ENCODE peak calls at places on chromosomes 7 and 10, in nine cellular contexts. Y is GM12865, D is mesothelial cell of epicardium, O is stomach, G is A549, N is AG09309, Z is SK-N-SH, W is adrenal gland, I is neural progenitor cell. Q is an unnamed sample.
A peak's percentile ranks its signal among the peaks of the same experiment; 100 is the strongest.

GRCh38 chr10:78805176-78805575 is 263.6 kb upstream of the ZMIZ1 start:
- DNase-seq in Y (no peak), D (peak; percentile 68), O (peak; percentile 40), G (peak; percentile 19), N (peak; percentile 100), Z (peak; percentile 84), W (peak; percentile 23), I (no peak), Q (peak; percentile 25)

GRCh38 chr7:27176343-27176731 is 2.2 kb upstream of the HOXA10 start:
- DNase-seq in Y (no peak), D (no peak), O (no peak), G (no peak), N (no peak), Z (no peak), W (no peak), I (no peak), Q (peak; percentile 6)

GRCh38 chr7:157690058-157690832 is 353.4 kb downstream of the DNAJB6 start:
- DNase-seq in Y (no peak), D (no peak), O (no peak), G (no peak), N (no peak), Z (peak; percentile 92), W (no peak), I (peak; percentile 87), Q (peak; percentile 47)

GRCh38 chr7:114874170-114874569 is 47.7 kb upstream of the MDFIC start:
- DNase-seq in Y (no peak), D (no peak), O (no peak), G (no peak), N (no peak), Z (no peak), W (no peak), I (no peak), Q (no peak)

GRCh38 chr7:18798018-18798906 is 302.7 kb downstream of the HDAC9 start:
- DNase-seq in Y (no peak), D (no peak), O (no peak), G (no peak), N (no peak), Z (no peak), W (no peak), I (no peak), Q (no peak)

GRCh38 chr7:94394399-94395140 is at the start of gene COL1A2:
- DNase-seq in Y (peak; percentile 23), D (peak; percentile 80), O (peak; percentile 32), G (no peak), N (peak; percentile 99), Z (peak; percentile 30), W (peak; percentile 56), I (peak; percentile 70), Q (peak; percentile 66)

GRCh38 chr7:66140924-66141323 is 26.3 kb downstream of the CRCP start:
- DNase-seq in Y (no peak), D (peak; percentile 45), O (peak; percentile 62), G (peak; percentile 51), N (peak; percentile 49), Z (peak; percentile 52), W (peak; percentile 94), I (peak; percentile 51), Q (peak; percentile 32)

GRCh38 chr7:3095046-3095445 is 51.4 kb upstream of the CARD11 start:
- DNase-seq in Y (peak; percentile 62), D (no peak), O (no peak), G (no peak), N (no peak), Z (no peak), W (peak; percentile 20), I (no peak), Q (no peak)

GRCh38 chr7:2927592-2927991 is 83.5 kb upstream of the GNA12 start:
- DNase-seq in Y (no peak), D (no peak), O (no peak), G (no peak), N (no peak), Z (peak; percentile 25), W (peak; percentile 14), I (no peak), Q (no peak)

GRCh38 chr7:73522081-73522818 is at the start of gene BAZ1B:
- DNase-seq in Y (peak; percentile 100), D (peak; percentile 91), O (peak; percentile 97), G (peak; percentile 99), N (peak; percentile 90), Z (peak; percentile 100), W (peak; percentile 99), I (peak; percentile 100), Q (peak; percentile 96)

GRCh38 chr7:73518470-73518869 is 3.6 kb downstream of the BAZ1B start:
- DNase-seq in Y (no peak), D (no peak), O (no peak), G (no peak), N (no peak), Z (no peak), W (peak; percentile 10), I (no peak), Q (no peak)

GRCh38 chr7:73521636-73522080 is 435 bp downstream of the BAZ1B start:
- DNase-seq in Y (no peak), D (peak; percentile 64), O (peak; percentile 61), G (no peak), N (no peak), Z (peak; percentile 94), W (peak; percentile 52), I (no peak), Q (peak; percentile 64)

GRCh38 chr7:73520673-73521635 is 1.1 kb downstream of the BAZ1B start:
- DNase-seq in Y (peak; percentile 31), D (peak; percentile 45), O (no peak), G (peak; percentile 21), N (peak; percentile 14), Z (peak; percentile 60), W (peak; percentile 21), I (peak; percentile 49), Q (peak; percentile 21)

GRCh38 chr7:73519867-73520672 is 2.0 kb downstream of the BAZ1B start:
- DNase-seq in Y (peak; percentile 22), D (no peak), O (no peak), G (peak; percentile 23), N (no peak), Z (no peak), W (peak; percentile 23), I (peak; percentile 24), Q (no peak)
- TF ChIP-seq CTCF in Y (no peak), D (no peak), O (no peak), G (no peak), N (no peak), Z (no peak), W (no peak), I (no peak), Q (no peak)

DNA sequence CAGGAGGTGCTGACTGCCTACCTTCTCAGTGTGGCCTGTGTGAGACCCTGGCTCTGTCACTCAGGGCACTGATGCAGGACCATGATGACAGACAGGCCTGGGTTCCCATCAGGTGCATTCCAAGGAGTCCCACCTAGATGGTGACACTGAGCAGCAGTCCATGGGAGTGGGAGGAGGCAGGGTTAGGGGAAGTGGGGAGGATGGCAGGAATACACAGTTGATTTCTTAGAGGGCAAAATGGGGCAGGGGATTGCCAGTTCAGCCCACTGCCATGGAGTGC is 155.0 kb downstream of the SH3PXD2A start:
- DNase-seq in Y (no peak), D (no peak), O (no peak), G (no peak), N (no peak), Z (no peak), W (no peak), I (no peak), Q (no peak)
- TF ChIP-seq CTCF in Y (no peak), D (no peak), O (no peak), G (no peak), N (no peak), Z (no peak), W (no peak), I (no peak), Q (no peak)

GRCh38 chr10:126160571-126160970 is 227.7 kb downstream of the ADAM12 start:
- DNase-seq in Y (no peak), D (no peak), O (no peak), G (no peak), N (no peak), Z (no peak), W (no peak), I (no peak), Q (no peak)

GRCh38 chr10:126158090-126158489 is 230.2 kb downstream of the ADAM12 start:
- DNase-seq in Y (no peak), D (no peak), O (no peak), G (no peak), N (no peak), Z (no peak), W (no peak), I (no peak), Q (no peak)

GRCh38 chr10:126158537-126158936 is 229.7 kb downstream of the ADAM12 start:
- DNase-seq in Y (no peak), D (no peak), O (no peak), G (no peak), N (no peak), Z (no peak), W (no peak), I (no peak), Q (no peak)

GRCh38 chr10:126160971-126161630 is 227.2 kb downstream of the ADAM12 start:
- DNase-seq in Y (no peak), D (no peak), O (no peak), G (peak; percentile 40), N (no peak), Z (no peak), W (no peak), I (peak; percentile 64), Q (no peak)

DNA sequence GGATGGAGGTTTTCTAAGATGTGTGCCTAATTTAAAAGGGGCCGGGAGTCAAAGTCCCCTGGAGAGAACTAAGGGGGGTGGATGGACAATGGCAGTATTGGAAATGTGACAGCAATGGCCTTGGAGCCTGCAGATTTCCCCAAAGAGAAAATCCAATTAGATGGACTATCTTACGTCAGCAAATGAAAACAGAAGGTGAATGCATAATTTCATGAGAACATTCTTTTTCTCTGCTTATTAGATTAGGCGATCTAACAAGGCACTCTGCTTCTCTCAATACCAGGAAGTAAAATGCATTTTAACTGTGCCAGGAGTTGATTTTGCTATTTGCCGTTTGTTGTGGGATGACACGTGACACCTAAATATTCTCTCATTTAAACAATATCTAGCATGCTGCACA is 226.6 kb downstream of the ADAM12 start:
- DNase-seq in Y (no peak), D (no peak), O (no peak), G (no peak), N (no peak), Z (no peak), W (no peak), I (no peak), Q (no peak)
- TF ChIP-seq CTCF in Y (no peak), D (no peak), O (no peak), G (no peak), N (no peak), Z (no peak), W (no peak), I (no peak), Q (no peak)

GRCh38 chr7:77693830-77694583 is 2.3 kb upstream of the RSBN1L start:
- DNase-seq in Y (no peak), D (no peak), O (no peak), G (no peak), N (no peak), Z (no peak), W (no peak), I (no peak), Q (no peak)

GRCh38 chr7:77696643-77697534 is 630 bp downstream of the RSBN1L start:
- DNase-seq in Y (peak; percentile 61), D (peak; percentile 73), O (peak; percentile 68), G (peak; percentile 52), N (no peak), Z (peak; percentile 89), W (peak; percentile 65), I (peak; percentile 88), Q (peak; percentile 74)

GRCh38 chr7:77697535-77697831 is 1.2 kb downstream of the RSBN1L start:
- DNase-seq in Y (no peak), D (no peak), O (no peak), G (no peak), N (no peak), Z (peak; percentile 64), W (peak; percentile 53), I (no peak), Q (peak; percentile 16)

GRCh38 chr7:77698042-77698625 is 1.9 kb downstream of the RSBN1L start:
- DNase-seq in Y (peak; percentile 13), D (no peak), O (no peak), G (no peak), N (no peak), Z (no peak), W (no peak), I (no peak), Q (no peak)

GRCh38 chr7:77696057-77696642 is at the start of gene RSBN1L:
- DNase-seq in Y (peak; percentile 98), D (peak; percentile 98), O (peak; percentile 99), G (peak; percentile 96), N (peak; percentile 87), Z (peak; percentile 99), W (peak; percentile 99), I (peak; percentile 99), Q (peak; percentile 98)
- TF ChIP-seq CTCF in Y (peak; percentile 31), D (no peak), O (peak; percentile 6), G (no peak), N (peak; percentile 44), Z (peak; percentile 47), W (peak; percentile 26), I (peak; percentile 46), Q (peak; percentile 16)